ENCODE peak calls at places on chromosomes 6 and 20, in eight cellular contexts. One of them, this sample, is unnamed.

GRCh38 chr6:24329451-24329850 is 28.4 kb downstream of the DCDC2 start:
- DNase-seq in IMR-90: no peak
- DNase-seq in bronchial epithelial cell: peak
- DNase-seq in AG04450: no peak
- DNase-seq in ovary: no peak
- DNase-seq in CD8-positive, alpha-beta T cell: no peak
- DNase-seq in epithelial cell of proximal tubule: no peak
- DNase-seq in mucosa of descending colon: no peak
- DNase-seq in this sample: no peak

GRCh38 chr20:51338692-51339440 is 203.7 kb downstream of the NFATC2 start:
- DNase-seq in epithelial cell of proximal tubule: no peak
- DNase-seq in bronchial epithelial cell: peak
- DNase-seq in ovary: no peak
- DNase-seq in IMR-90: peak
- DNase-seq in CD8-positive, alpha-beta T cell: no peak
- DNase-seq in mucosa of descending colon: no peak
- DNase-seq in AG04450: no peak
- DNase-seq in this sample: no peak

GRCh38 chr6:45445749-45446454 is 68.2 kb upstream of the SUPT3H start:
- DNase-seq in mucosa of descending colon: peak
- DNase-seq in IMR-90: peak
- DNase-seq in bronchial epithelial cell: peak
- DNase-seq in AG04450: peak
- DNase-seq in CD8-positive, alpha-beta T cell: no peak
- DNase-seq in ovary: peak
- DNase-seq in epithelial cell of proximal tubule: peak
- DNase-seq in this sample: peak

GRCh38 chr6:89122625-89123024 is 4.8 kb upstream of the SRSF12 start:
- DNase-seq in ovary: no peak
- DNase-seq in AG04450: no peak
- DNase-seq in CD8-positive, alpha-beta T cell: no peak
- DNase-seq in epithelial cell of proximal tubule: no peak
- DNase-seq in mucosa of descending colon: peak
- DNase-seq in bronchial epithelial cell: peak
- DNase-seq in IMR-90: peak
- DNase-seq in this sample: no peak

GRCh38 chr6:37862415-37862814 is 42.9 kb downstream of the ZFAND3 start:
- DNase-seq in AG04450: no peak
- DNase-seq in CD8-positive, alpha-beta T cell: no peak
- DNase-seq in bronchial epithelial cell: no peak
- DNase-seq in epithelial cell of proximal tubule: no peak
- DNase-seq in IMR-90: no peak
- DNase-seq in ovary: no peak
- DNase-seq in mucosa of descending colon: no peak
- DNase-seq in this sample: no peak

GRCh38 chr20:7693761-7694160 is 246.5 kb downstream of the HAO1 start:
- DNase-seq in mucosa of descending colon: no peak
- DNase-seq in epithelial cell of proximal tubule: no peak
- DNase-seq in AG04450: no peak
- DNase-seq in ovary: no peak
- DNase-seq in IMR-90: no peak
- DNase-seq in CD8-positive, alpha-beta T cell: no peak
- DNase-seq in bronchial epithelial cell: no peak
- DNase-seq in this sample: no peak

GRCh38 chr6:51467231-51467952 is 620.0 kb downstream of the PKHD1 start:
- DNase-seq in ovary: no peak
- DNase-seq in AG04450: no peak
- DNase-seq in mucosa of descending colon: no peak
- DNase-seq in bronchial epithelial cell: peak
- DNase-seq in IMR-90: no peak
- DNase-seq in epithelial cell of proximal tubule: no peak
- DNase-seq in CD8-positive, alpha-beta T cell: no peak
- DNase-seq in this sample: no peak

GRCh38 chr6:21109421-21110178 is 484.0 kb upstream of the SOX4 start:
- DNase-seq in CD8-positive, alpha-beta T cell: no peak
- DNase-seq in epithelial cell of proximal tubule: peak
- DNase-seq in bronchial epithelial cell: peak
- DNase-seq in AG04450: no peak
- DNase-seq in mucosa of descending colon: no peak
- DNase-seq in IMR-90: peak
- DNase-seq in ovary: no peak
- DNase-seq in this sample: peak

GRCh38 chr6:164252952-164253351 is 838.4 kb downstream of the QKI start:
- DNase-seq in CD8-positive, alpha-beta T cell: no peak
- DNase-seq in AG04450: no peak
- DNase-seq in ovary: no peak
- DNase-seq in epithelial cell of proximal tubule: no peak
- DNase-seq in bronchial epithelial cell: no peak
- DNase-seq in mucosa of descending colon: no peak
- DNase-seq in IMR-90: no peak
- DNase-seq in this sample: no peak

GRCh38 chr6:33211666-33212422 is 3.5 kb downstream of the RING1 start:
- DNase-seq in ovary: no peak
- DNase-seq in AG04450: no peak
- DNase-seq in bronchial epithelial cell: no peak
- DNase-seq in IMR-90: no peak
- DNase-seq in CD8-positive, alpha-beta T cell: no peak
- DNase-seq in mucosa of descending colon: no peak
- DNase-seq in epithelial cell of proximal tubule: no peak
- DNase-seq in this sample: no peak

GRCh38 chr20:60352017-60352416 is 393.8 kb downstream of the CDH26 start:
- DNase-seq in mucosa of descending colon: no peak
- DNase-seq in IMR-90: no peak
- DNase-seq in CD8-positive, alpha-beta T cell: no peak
- DNase-seq in bronchial epithelial cell: peak
- DNase-seq in AG04450: no peak
- DNase-seq in epithelial cell of proximal tubule: no peak
- DNase-seq in ovary: no peak
- DNase-seq in this sample: no peak

GRCh38 chr6:17505062-17505476 is 95.0 kb upstream of the FAM8A1 start:
- DNase-seq in mucosa of descending colon: no peak
- DNase-seq in ovary: no peak
- DNase-seq in bronchial epithelial cell: peak
- DNase-seq in IMR-90: peak
- DNase-seq in CD8-positive, alpha-beta T cell: no peak
- DNase-seq in AG04450: no peak
- DNase-seq in epithelial cell of proximal tubule: no peak
- DNase-seq in this sample: no peak

GRCh38 chr20:63223121-63223825 is 7.3 kb upstream of the YTHDF1 start:
- DNase-seq in CD8-positive, alpha-beta T cell: no peak
- DNase-seq in mucosa of descending colon: peak
- DNase-seq in epithelial cell of proximal tubule: no peak
- DNase-seq in AG04450: no peak
- DNase-seq in IMR-90: peak
- DNase-seq in bronchial epithelial cell: peak
- DNase-seq in ovary: peak
- DNase-seq in this sample: no peak

GRCh38 chr6:20400476-20401402 is 940 bp upstream of the E2F3 start:
- DNase-seq in CD8-positive, alpha-beta T cell: no peak
- DNase-seq in epithelial cell of proximal tubule: no peak
- DNase-seq in bronchial epithelial cell: peak
- DNase-seq in ovary: peak
- DNase-seq in mucosa of descending colon: peak
- DNase-seq in IMR-90: no peak
- DNase-seq in AG04450: no peak
- DNase-seq in this sample: peak

GRCh38 chr6:140485740-140486467 is 1111.5 kb upstream of the CITED2 start:
- DNase-seq in epithelial cell of proximal tubule: peak
- DNase-seq in ovary: peak
- DNase-seq in bronchial epithelial cell: peak
- DNase-seq in mucosa of descending colon: no peak
- DNase-seq in CD8-positive, alpha-beta T cell: no peak
- DNase-seq in IMR-90: peak
- DNase-seq in AG04450: peak
- DNase-seq in this sample: peak

GRCh38 chr20:35618372-35619131 is 2.9 kb downstream of the SPAG4 start:
- DNase-seq in AG04450: no peak
- DNase-seq in mucosa of descending colon: no peak
- DNase-seq in IMR-90: peak
- DNase-seq in ovary: peak
- DNase-seq in bronchial epithelial cell: peak
- DNase-seq in CD8-positive, alpha-beta T cell: no peak
- DNase-seq in epithelial cell of proximal tubule: no peak
- DNase-seq in this sample: no peak

GRCh38 chr6:23202207-23202606 is 632.8 kb downstream of the HDGFL1 start:
- DNase-seq in mucosa of descending colon: no peak
- DNase-seq in bronchial epithelial cell: no peak
- DNase-seq in IMR-90: no peak
- DNase-seq in CD8-positive, alpha-beta T cell: no peak
- DNase-seq in AG04450: no peak
- DNase-seq in ovary: no peak
- DNase-seq in epithelial cell of proximal tubule: no peak
- DNase-seq in this sample: no peak

GRCh38 chr6:114108119-114109002 is 137.4 kb upstream of the HDAC2 start:
- DNase-seq in AG04450: peak
- DNase-seq in mucosa of descending colon: peak
- DNase-seq in ovary: no peak
- DNase-seq in epithelial cell of proximal tubule: no peak
- DNase-seq in bronchial epithelial cell: peak
- DNase-seq in CD8-positive, alpha-beta T cell: no peak
- DNase-seq in IMR-90: peak
- DNase-seq in this sample: peak

GRCh38 chr20:1209447-1210387 is 6.5 kb downstream of the C20orf202 start:
- DNase-seq in bronchial epithelial cell: peak
- DNase-seq in mucosa of descending colon: no peak
- DNase-seq in epithelial cell of proximal tubule: no peak
- DNase-seq in CD8-positive, alpha-beta T cell: no peak
- DNase-seq in ovary: no peak
- DNase-seq in AG04450: no peak
- DNase-seq in IMR-90: peak
- DNase-seq in this sample: no peak
- TF ChIP-seq CTCF in bronchial epithelial cell: no peak
- TF ChIP-seq CTCF in mucosa of descending colon: no peak
- TF ChIP-seq CTCF in epithelial cell of proximal tubule: peak
- TF ChIP-seq CTCF in CD8-positive, alpha-beta T cell: no peak
- TF ChIP-seq CTCF in ovary: no peak
- TF ChIP-seq CTCF in AG04450: peak
- TF ChIP-seq CTCF in IMR-90: peak
- TF ChIP-seq CTCF in this sample: peak

GRCh38 chr6:138372711-138373463 is 4.8 kb upstream of the SMIM28 start:
- DNase-seq in bronchial epithelial cell: peak
- DNase-seq in IMR-90: no peak
- DNase-seq in CD8-positive, alpha-beta T cell: no peak
- DNase-seq in AG04450: no peak
- DNase-seq in epithelial cell of proximal tubule: no peak
- DNase-seq in mucosa of descending colon: no peak
- DNase-seq in ovary: no peak
- DNase-seq in this sample: no peak
- TF ChIP-seq CTCF in bronchial epithelial cell: peak
- TF ChIP-seq CTCF in IMR-90: no peak
- TF ChIP-seq CTCF in CD8-positive, alpha-beta T cell: peak
- TF ChIP-seq CTCF in AG04450: no peak
- TF ChIP-seq CTCF in epithelial cell of proximal tubule: peak
- TF ChIP-seq CTCF in mucosa of descending colon: no peak
- TF ChIP-seq CTCF in ovary: no peak
- TF ChIP-seq CTCF in this sample: no peak

DNA sequence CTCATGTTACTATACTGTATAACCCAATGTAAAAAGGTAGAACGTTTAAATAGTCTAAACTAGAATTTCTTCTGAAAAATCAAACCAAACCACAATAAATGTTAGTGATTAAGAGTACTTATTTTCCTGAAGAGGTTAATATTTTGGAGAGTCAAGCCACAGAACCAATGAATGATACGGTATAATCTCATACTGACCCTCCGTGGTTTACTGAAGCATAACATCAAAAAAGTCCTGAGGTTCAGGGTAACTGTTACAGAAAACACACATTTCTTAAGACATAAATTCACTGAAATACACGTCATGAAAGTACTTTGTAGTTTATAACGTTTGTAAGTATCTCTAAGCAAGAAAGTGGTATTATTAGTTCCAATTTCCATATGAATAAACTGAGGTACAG is 28.9 kb downstream of the ESF1 start:
- DNase-seq in mucosa of descending colon: no peak
- DNase-seq in epithelial cell of proximal tubule: no peak
- DNase-seq in ovary: no peak
- DNase-seq in AG04450: no peak
- DNase-seq in IMR-90: no peak
- DNase-seq in CD8-positive, alpha-beta T cell: no peak
- DNase-seq in bronchial epithelial cell: no peak
- DNase-seq in this sample: no peak
- TF ChIP-seq CTCF in mucosa of descending colon: no peak
- TF ChIP-seq CTCF in epithelial cell of proximal tubule: no peak
- TF ChIP-seq CTCF in ovary: no peak
- TF ChIP-seq CTCF in AG04450: no peak
- TF ChIP-seq CTCF in IMR-90: peak
- TF ChIP-seq CTCF in CD8-positive, alpha-beta T cell: no peak
- TF ChIP-seq CTCF in bronchial epithelial cell: no peak
- TF ChIP-seq CTCF in this sample: no peak

GRCh38 chr6:111918825-111919224 is 45.6 kb upstream of the FYN start:
- DNase-seq in AG04450: no peak
- DNase-seq in bronchial epithelial cell: no peak
- DNase-seq in CD8-positive, alpha-beta T cell: no peak
- DNase-seq in ovary: no peak
- DNase-seq in epithelial cell of proximal tubule: no peak
- DNase-seq in mucosa of descending colon: no peak
- DNase-seq in IMR-90: peak
- DNase-seq in this sample: peak

GRCh38 chr6:111911428-111911827 is 38.2 kb upstream of the FYN start:
- DNase-seq in bronchial epithelial cell: no peak
- DNase-seq in mucosa of descending colon: no peak
- DNase-seq in AG04450: no peak
- DNase-seq in epithelial cell of proximal tubule: no peak
- DNase-seq in IMR-90: no peak
- DNase-seq in CD8-positive, alpha-beta T cell: no peak
- DNase-seq in ovary: no peak
- DNase-seq in this sample: no peak

GRCh38 chr6:111916747-111917146 is 43.5 kb upstream of the FYN start:
- DNase-seq in bronchial epithelial cell: peak
- DNase-seq in CD8-positive, alpha-beta T cell: no peak
- DNase-seq in epithelial cell of proximal tubule: no peak
- DNase-seq in mucosa of descending colon: no peak
- DNase-seq in ovary: no peak
- DNase-seq in AG04450: no peak
- DNase-seq in IMR-90: no peak
- DNase-seq in this sample: no peak

GRCh38 chr6:111912904-111913303 is 39.7 kb upstream of the FYN start:
- DNase-seq in epithelial cell of proximal tubule: no peak
- DNase-seq in bronchial epithelial cell: no peak
- DNase-seq in IMR-90: no peak
- DNase-seq in AG04450: no peak
- DNase-seq in mucosa of descending colon: no peak
- DNase-seq in CD8-positive, alpha-beta T cell: no peak
- DNase-seq in ovary: no peak
- DNase-seq in this sample: no peak

DNA sequence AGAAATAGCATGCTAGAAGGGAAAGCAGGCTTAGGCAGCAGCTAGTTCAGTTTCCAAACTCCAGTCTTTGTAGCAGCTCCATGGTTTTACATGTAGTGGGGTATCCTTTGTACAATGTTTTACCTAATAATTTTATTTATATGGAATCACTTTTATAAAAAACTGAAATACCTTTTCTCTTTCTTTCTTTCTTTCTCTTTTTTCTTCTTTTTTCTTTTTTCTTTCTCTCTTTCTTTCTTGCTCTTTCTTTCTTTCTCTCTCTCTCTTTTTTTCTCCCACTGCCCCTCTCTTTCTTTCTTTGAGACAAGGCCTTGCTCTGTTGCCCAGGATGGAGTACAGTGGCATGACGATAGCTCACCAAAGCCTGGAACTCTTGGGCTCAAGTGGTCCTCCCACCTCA is 41.4 kb upstream of the FYN start:
- DNase-seq in AG04450: no peak
- DNase-seq in CD8-positive, alpha-beta T cell: no peak
- DNase-seq in bronchial epithelial cell: no peak
- DNase-seq in epithelial cell of proximal tubule: no peak
- DNase-seq in IMR-90: no peak
- DNase-seq in ovary: no peak
- DNase-seq in mucosa of descending colon: no peak
- DNase-seq in this sample: no peak
- TF ChIP-seq CTCF in AG04450: no peak
- TF ChIP-seq CTCF in CD8-positive, alpha-beta T cell: no peak
- TF ChIP-seq CTCF in bronchial epithelial cell: no peak
- TF ChIP-seq CTCF in epithelial cell of proximal tubule: no peak
- TF ChIP-seq CTCF in IMR-90: no peak
- TF ChIP-seq CTCF in ovary: no peak
- TF ChIP-seq CTCF in mucosa of descending colon: no peak
- TF ChIP-seq CTCF in this sample: no peak